ENCODE peak calls at places on chromosomes 11 and 22, in nine cellular contexts. H is Peyer's patch, N is PC-3, G is OCI-LY7, V is tibial artery, O is mammary epithelial cell, X is pancreas, B is Panc1, K is bronchial epithelial cell. P is an unnamed sample. For H3K36me3, the result is how much of the 10 kb centered on the place peaks cover.

GRCh38 chr11:83408946-83409345 is 122.8 kb upstream of the CCDC90B start:
- DNase-seq in H (no peak), N (no peak), G (no peak), V (no peak), O (no peak), X (no peak), B (no peak), K (no peak), P (no peak)

GRCh38 chr11:10413268-10413667 is 41.8 kb upstream of the AMPD3 start:
- DNase-seq in H (no peak), N (peak), G (peak), V (no peak), O (peak), X (no peak), B (peak), K (peak), P (peak)

GRCh38 chr11:129023968-129024676 is 81.5 kb upstream of the TP53AIP1 start:
- DNase-seq in H (peak), N (peak), G (no peak), V (no peak), O (peak), X (peak), B (no peak), K (peak), P (no peak)

GRCh38 chr11:131910491-131911387 is 540.3 kb downstream of the NTM start:
- DNase-seq in H (no peak), N (no peak), G (no peak), V (peak), O (peak), X (no peak), B (no peak), K (no peak), P (no peak)

GRCh38 chr11:77171885-77172665 is 44.0 kb downstream of the MYO7A start:
- DNase-seq in H (no peak), N (no peak), G (no peak), V (no peak), O (no peak), X (no peak), B (no peak), K (no peak), P (no peak)

GRCh38 chr11:72001834-72002591 is 3.3 kb downstream of the IL18BP start:
- DNase-seq in H (no peak), N (no peak), G (no peak), V (no peak), O (no peak), X (no peak), B (no peak), K (no peak), P (no peak)

GRCh38 chr11:119373917-119374631 is 7.4 kb downstream of the USP2 start:
- DNase-seq in H (peak), N (peak), G (peak), V (peak), O (peak), X (peak), B (peak), K (peak), P (no peak)

GRCh38 chr11:76291576-76292526 is 85.5 kb upstream of the WNT11 start:
- DNase-seq in H (no peak), N (peak), G (no peak), V (no peak), O (no peak), X (no peak), B (no peak), K (no peak), P (peak)

GRCh38 chr11:12914401-12914912 is 94.7 kb upstream of the RASSF10 start:
- DNase-seq in H (no peak), N (peak), G (peak), V (peak), O (peak), X (peak), B (no peak), K (no peak), P (no peak)

GRCh38 chr22:45163074-45163416 is 680 bp upstream of the NUP50 start:
- DNase-seq in H (no peak), N (peak), G (peak), V (no peak), O (peak), X (peak), B (no peak), K (peak), P (no peak)

GRCh38 chr11:2271327-2272240 is 1.2 kb upstream of the ASCL2 start:
- DNase-seq in H (no peak), N (no peak), G (no peak), V (no peak), O (no peak), X (no peak), B (no peak), K (no peak), P (no peak)

GRCh38 chr11:45238724-45239123 is 47.4 kb downstream of the SYT13 start:
- DNase-seq in H (no peak), N (peak), G (no peak), V (no peak), O (peak), X (no peak), B (no peak), K (peak), P (no peak)

GRCh38 chr11:102920118-102920684 is 35.3 kb downstream of the MMP13 start:
- DNase-seq in H (no peak), N (no peak), G (no peak), V (no peak), O (no peak), X (no peak), B (no peak), K (no peak), P (peak)

GRCh38 chr11:17686185-17686980 is 33.0 kb upstream of the MYOD1 start:
- DNase-seq in H (no peak), N (no peak), G (no peak), V (no peak), O (no peak), X (no peak), B (no peak), K (no peak), P (no peak)

GRCh38 chr11:26953770-26954392 is 40.0 kb upstream of the FIBIN start:
- DNase-seq in H (no peak), N (no peak), G (no peak), V (no peak), O (peak), X (no peak), B (no peak), K (peak), P (no peak)

GRCh38 chr11:85965202-85965601 is 103.7 kb downstream of the PICALM start:
- DNase-seq in H (no peak), N (no peak), G (no peak), V (no peak), O (no peak), X (no peak), B (no peak), K (peak), P (no peak)

GRCh38 chr11:60762851-60763691 is 6.4 kb downstream of the MS4A15 start:
- DNase-seq in H (peak), N (peak), G (peak), V (peak), O (no peak), X (peak), B (no peak), K (no peak), P (peak)

DNA sequence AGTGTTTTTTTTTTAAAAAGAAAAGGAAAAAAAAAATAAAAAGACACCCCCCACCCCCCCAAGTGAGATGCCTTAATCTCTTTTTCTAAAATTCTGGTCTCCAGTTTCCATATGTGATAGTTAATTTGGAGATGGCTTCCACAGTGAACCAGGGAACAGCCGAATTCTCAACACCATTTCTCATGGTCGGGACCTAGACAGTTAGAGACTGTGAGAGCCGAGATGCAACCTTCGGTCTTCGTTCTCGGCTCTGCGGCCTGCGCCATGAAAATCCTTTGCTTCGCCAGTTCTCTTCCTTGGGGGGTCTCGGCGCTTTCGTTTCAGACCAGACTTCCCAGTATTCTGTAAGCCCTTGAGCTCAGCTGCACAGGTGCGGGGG is 731 bp downstream of the CACNG2 start:
- DNase-seq in H (no peak), N (no peak), G (no peak), V (no peak), O (no peak), X (no peak), B (no peak), K (no peak), P (no peak)
- H3K4me3 ChIP-seq in H (no peak), N (no peak), G (no peak), V (no peak), O (no peak), X (peak), B (peak), K (no peak), P (no peak)

GRCh38 chr11:65008873-65009272 is 5.1 kb upstream of the ARL2 start:
- DNase-seq in H (no peak), N (no peak), G (no peak), V (no peak), O (no peak), X (no peak), B (no peak), K (no peak), P (no peak)

GRCh38 chr11:65014146-65014960 is at the start of gene ARL2:
- DNase-seq in H (peak), N (no peak), G (no peak), V (peak), O (peak), X (no peak), B (no peak), K (no peak), P (no peak)

GRCh38 chr11:65013692-65014145 is 241 bp upstream of the ARL2 start:
- DNase-seq in H (peak), N (peak), G (peak), V (peak), O (peak), X (peak), B (no peak), K (peak), P (peak)

GRCh38 chr11:65016705-65017104 is 2.7 kb downstream of the ARL2 start:
- DNase-seq in H (no peak), N (no peak), G (peak), V (no peak), O (no peak), X (no peak), B (no peak), K (no peak), P (no peak)

DNA sequence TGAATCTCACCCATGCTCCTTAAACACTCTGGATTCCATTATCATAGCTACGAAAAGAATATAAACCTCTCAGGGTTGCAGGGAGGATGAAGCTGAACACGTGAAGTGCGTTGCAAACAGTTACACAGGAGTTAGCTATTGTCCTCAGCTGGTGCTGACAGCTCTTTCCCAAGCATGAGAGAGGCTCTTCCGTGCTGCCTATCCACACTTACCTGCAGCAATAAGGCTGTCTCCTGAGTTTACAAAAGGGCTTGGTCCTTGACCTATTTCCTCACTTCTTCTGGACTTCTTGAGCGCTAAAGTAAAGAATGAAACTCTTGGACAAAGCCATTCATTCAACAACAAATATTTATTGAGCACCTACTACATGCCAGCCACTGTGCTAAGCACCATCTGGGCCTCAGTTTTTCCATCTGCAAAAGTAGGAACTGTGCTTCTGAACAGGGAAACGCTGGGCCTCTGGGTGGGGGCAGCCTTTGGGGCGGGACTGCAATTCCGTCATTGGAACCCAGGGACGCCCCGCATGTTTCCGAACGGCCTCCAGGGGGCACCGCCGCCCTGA is 749 bp upstream of the ARL2 start:
- DNase-seq in H (peak), N (peak), G (no peak), V (peak), O (no peak), X (peak), B (no peak), K (peak), P (no peak)
- TF ChIP-seq CTCF in H (peak), N (peak), G (peak), V (no peak), O (peak), X (peak), B (no peak), K (peak), P (peak)

GRCh38 chr11:47239889-47240288 is 8.7 kb downstream of the ACP2 start:
- DNase-seq in H (no peak), N (no peak), G (no peak), V (peak), O (no peak), X (no peak), B (no peak), K (no peak), P (no peak)
- H3K36me3 ChIP-seq in H (under half), N (under half), G (half or more), V (half or more), O (under half), X (under half), B (under half), K (under half), P (under half)

GRCh38 chr22:19978748-19979147 is 37.1 kb upstream of the TXNRD2 start:
- DNase-seq in H (no peak), N (no peak), G (no peak), V (no peak), O (no peak), X (no peak), B (no peak), K (no peak), P (no peak)
- H3K4me3 ChIP-seq in H (no peak), N (no peak), G (no peak), V (no peak), O (no peak), X (no peak), B (no peak), K (no peak), P (no peak)

DNA sequence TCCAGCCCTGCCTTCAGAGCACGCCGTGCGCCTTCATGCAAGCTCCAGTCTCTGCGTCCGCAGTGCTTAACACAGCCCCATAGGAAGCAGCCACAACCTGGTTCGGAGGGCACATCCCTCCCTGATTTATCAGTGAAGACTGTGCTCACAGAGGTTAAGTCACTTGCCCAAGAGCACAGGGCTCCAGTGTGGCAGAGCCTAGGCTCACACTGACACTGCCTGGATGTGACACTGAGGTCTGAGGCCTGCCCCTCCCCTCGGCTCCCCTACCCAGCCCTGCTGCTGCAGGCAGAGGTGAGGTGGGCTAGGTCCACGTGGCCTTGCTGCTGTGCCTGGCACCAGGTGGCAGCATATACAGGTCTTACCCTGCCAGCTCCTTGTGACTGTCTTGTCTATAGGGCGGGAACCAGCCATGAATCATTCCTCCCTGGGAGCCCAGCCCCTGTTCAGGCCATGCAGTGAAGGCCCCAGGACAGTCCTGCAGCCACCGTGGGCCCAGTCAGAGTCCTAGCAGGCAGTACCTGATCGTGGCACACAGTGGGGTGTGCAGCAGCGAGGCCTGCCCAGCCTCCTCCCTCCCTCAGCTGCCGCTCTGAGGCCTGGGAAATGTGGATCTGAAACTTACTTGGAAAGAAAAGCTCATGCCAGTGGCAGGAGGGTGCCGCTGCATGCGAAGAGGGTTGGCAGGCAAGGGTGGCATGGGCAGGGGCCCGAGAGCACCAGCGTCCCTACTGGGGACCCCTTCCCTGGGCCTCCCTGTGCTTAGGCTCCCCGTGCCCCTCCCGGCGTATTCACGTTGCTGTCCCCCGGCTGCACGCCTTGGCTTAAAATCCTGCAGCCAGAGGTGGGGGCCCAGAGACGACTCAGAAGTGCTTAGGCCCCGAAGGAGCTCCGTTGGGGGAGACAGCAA is 1.2 kb upstream of the CERK start:
- DNase-seq in H (peak), N (no peak), G (peak), V (peak), O (no peak), X (peak), B (peak), K (peak), P (peak)
- TF ChIP-seq CTCF in H (peak), N (no peak), G (peak), V (no peak), O (peak), X (no peak), B (no peak), K (peak), P (peak)

DNA sequence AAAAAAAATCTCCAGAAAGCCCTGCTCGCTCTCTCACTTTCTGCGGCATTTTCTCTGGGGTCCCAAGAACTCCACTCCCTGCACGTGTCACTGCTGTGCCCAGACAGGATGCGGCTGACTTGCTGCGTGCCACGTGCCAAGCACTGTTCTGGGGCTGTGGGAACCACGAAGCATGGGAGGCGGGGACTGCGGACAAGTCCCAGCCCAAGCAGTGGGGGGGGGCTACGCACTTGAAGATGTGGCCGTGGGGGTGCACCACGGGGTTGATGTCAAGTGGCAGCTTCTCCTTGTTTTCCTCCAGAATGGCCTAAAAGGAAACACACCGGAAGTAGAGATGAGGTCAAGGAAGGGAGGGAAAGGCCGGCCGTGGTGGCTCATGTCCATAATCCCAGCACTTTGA is 10.8 kb downstream of the TTLL12 start:
- DNase-seq in H (no peak), N (no peak), G (no peak), V (no peak), O (no peak), X (no peak), B (no peak), K (no peak), P (no peak)
- H3K36me3 ChIP-seq in H (under half), N (under half), G (half or more), V (half or more), O (under half), X (under half), B (under half), K (half or more), P (under half)

DNA sequence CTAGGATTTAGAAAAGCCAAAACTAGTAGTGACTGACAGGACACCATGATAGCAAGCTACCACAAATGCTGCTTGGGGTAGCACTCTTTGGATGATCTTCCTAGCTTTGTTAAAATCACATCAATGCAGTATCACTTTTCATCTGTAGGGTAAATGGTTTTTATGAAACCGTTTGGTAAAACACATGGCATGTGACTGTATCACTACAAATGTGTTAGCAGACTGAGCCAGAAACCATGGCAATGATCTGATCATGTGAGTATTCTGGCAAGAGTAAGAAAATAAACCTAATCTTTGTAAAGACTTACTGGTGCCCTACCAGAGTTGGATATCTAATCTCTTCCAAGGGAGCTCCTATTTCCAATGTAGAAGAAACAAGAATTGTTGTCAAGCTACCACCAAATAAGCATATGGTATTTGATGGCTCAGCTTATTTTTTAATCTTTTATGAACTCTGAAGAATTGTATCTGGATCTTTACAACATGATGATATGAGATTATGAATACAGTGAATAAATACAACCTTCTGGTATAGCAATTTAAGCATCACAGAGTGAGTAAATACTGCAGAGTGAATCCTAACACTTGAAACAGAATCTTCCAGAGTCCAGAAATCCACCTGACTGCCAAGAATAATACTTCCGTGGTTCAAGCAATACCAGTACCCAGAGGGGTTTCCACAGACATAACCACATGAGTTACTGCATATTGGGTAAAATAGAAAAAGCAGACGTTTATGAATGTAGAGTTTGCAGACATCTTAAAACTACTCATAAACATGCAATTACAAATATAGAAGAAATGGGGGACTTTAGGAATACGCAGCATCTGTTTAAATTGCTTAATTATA is 238.9 kb downstream of the TTC28 start:
- DNase-seq in H (no peak), N (no peak), G (no peak), V (no peak), O (no peak), X (peak), B (no peak), K (no peak), P (no peak)
- H3K4me3 ChIP-seq in H (no peak), N (no peak), G (no peak), V (peak), O (no peak), X (peak), B (no peak), K (no peak), P (no peak)

GRCh38 chr11:61826930-61827572 is 1.0 kb upstream of the FADS2 start:
- DNase-seq in H (no peak), N (no peak), G (no peak), V (peak), O (no peak), X (no peak), B (no peak), K (no peak), P (no peak)

GRCh38 chr11:61828629-61829407 is 718 bp downstream of the FADS2 start:
- DNase-seq in H (peak), N (peak), G (no peak), V (peak), O (peak), X (peak), B (no peak), K (peak), P (peak)

GRCh38 chr11:61829806-61830205 is 1.7 kb downstream of the FADS2 start:
- DNase-seq in H (no peak), N (no peak), G (no peak), V (no peak), O (no peak), X (no peak), B (no peak), K (no peak), P (no peak)

GRCh38 chr11:61828379-61828628 is 204 bp downstream of the FADS2 start:
- DNase-seq in H (no peak), N (no peak), G (no peak), V (no peak), O (no peak), X (no peak), B (no peak), K (no peak), P (no peak)

GRCh38 chr11:61827573-61828378 is at the start of gene FADS2:
- DNase-seq in H (peak), N (peak), G (no peak), V (peak), O (peak), X (peak), B (no peak), K (peak), P (peak)
- TF ChIP-seq CTCF in H (peak), N (no peak), G (no peak), V (peak), O (no peak), X (no peak), B (no peak), K (peak), P (no peak)

P was measured in GM06990.